ENCODE peak calls at places on chromosome 14, in six cellular contexts. One of them, this sample, is unnamed.

GRCh38 chr14:31208546-31209424 is 1.2 kb upstream of the HECTD1 start:
- DNase-seq in GM12878: no peak
- DNase-seq in spleen: no peak
- DNase-seq in upper lobe of left lung: no peak
- DNase-seq in transverse colon: peak; percentile 11
- DNase-seq in breast epithelium: no peak
- DNase-seq in this sample: no peak

GRCh38 chr14:78340250-78340649 is 170.1 kb downstream of the NRXN3 start:
- DNase-seq in GM12878: no peak
- DNase-seq in transverse colon: no peak
- DNase-seq in breast epithelium: no peak
- DNase-seq in upper lobe of left lung: no peak
- DNase-seq in spleen: no peak
- DNase-seq in this sample: no peak

GRCh38 chr14:29028973-29029582 is 262.5 kb downstream of the FOXG1 start:
- DNase-seq in transverse colon: no peak
- DNase-seq in breast epithelium: no peak
- DNase-seq in upper lobe of left lung: no peak
- DNase-seq in spleen: no peak
- DNase-seq in GM12878: no peak
- DNase-seq in this sample: no peak

GRCh38 chr14:24179294-24179960 is 7.5 kb downstream of the REC8 start:
- DNase-seq in spleen: peak; percentile 56
- DNase-seq in breast epithelium: no peak
- DNase-seq in transverse colon: no peak
- DNase-seq in upper lobe of left lung: no peak
- DNase-seq in GM12878: no peak
- DNase-seq in this sample: peak; percentile 49

GRCh38 chr14:29937116-29937515 is 9.5 kb upstream of the PRKD1 start:
- DNase-seq in transverse colon: no peak
- DNase-seq in spleen: no peak
- DNase-seq in upper lobe of left lung: no peak
- DNase-seq in breast epithelium: no peak
- DNase-seq in GM12878: no peak
- DNase-seq in this sample: no peak

GRCh38 chr14:101335061-101335661 is 226.1 kb upstream of the DIO3 start:
- DNase-seq in breast epithelium: no peak
- DNase-seq in upper lobe of left lung: no peak
- DNase-seq in GM12878: no peak
- DNase-seq in transverse colon: no peak
- DNase-seq in spleen: no peak
- DNase-seq in this sample: peak; percentile 67

GRCh38 chr14:67680121-67680602 is 5.7 kb upstream of the VTI1B start:
- DNase-seq in transverse colon: no peak
- DNase-seq in spleen: no peak
- DNase-seq in breast epithelium: no peak
- DNase-seq in GM12878: peak; percentile 90
- DNase-seq in upper lobe of left lung: no peak
- DNase-seq in this sample: no peak

GRCh38 chr14:53217283-53217994 is 64.3 kb upstream of the DDHD1 start:
- DNase-seq in spleen: peak; percentile 93
- DNase-seq in breast epithelium: peak; percentile 71
- DNase-seq in upper lobe of left lung: peak; percentile 89
- DNase-seq in GM12878: peak; percentile 28
- DNase-seq in transverse colon: peak; percentile 77
- DNase-seq in this sample: peak; percentile 85

GRCh38 chr14:34301107-34301734 is 160.8 kb downstream of the SPTSSA start:
- DNase-seq in breast epithelium: no peak
- DNase-seq in transverse colon: no peak
- DNase-seq in upper lobe of left lung: no peak
- DNase-seq in spleen: no peak
- DNase-seq in GM12878: peak; percentile 7
- DNase-seq in this sample: no peak

GRCh38 chr14:69519701-69520100 is 35.2 kb downstream of the PLEKHD1 start:
- DNase-seq in breast epithelium: no peak
- DNase-seq in GM12878: no peak
- DNase-seq in upper lobe of left lung: peak; percentile 11
- DNase-seq in spleen: no peak
- DNase-seq in transverse colon: no peak
- DNase-seq in this sample: no peak

GRCh38 chr14:39217214-39217879 is 16.4 kb upstream of the MIA2 start:
- DNase-seq in GM12878: no peak
- DNase-seq in breast epithelium: no peak
- DNase-seq in transverse colon: no peak
- DNase-seq in spleen: no peak
- DNase-seq in upper lobe of left lung: no peak
- DNase-seq in this sample: no peak

GRCh38 chr14:61343471-61343870 is 22.1 kb downstream of the PRKCH start:
- DNase-seq in spleen: no peak
- DNase-seq in transverse colon: no peak
- DNase-seq in breast epithelium: no peak
- DNase-seq in upper lobe of left lung: no peak
- DNase-seq in GM12878: no peak
- DNase-seq in this sample: no peak

GRCh38 chr14:78519863-78520262 is 349.7 kb downstream of the NRXN3 start:
- DNase-seq in spleen: no peak
- DNase-seq in transverse colon: peak; percentile 8
- DNase-seq in breast epithelium: no peak
- DNase-seq in GM12878: no peak
- DNase-seq in upper lobe of left lung: no peak
- DNase-seq in this sample: no peak

GRCh38 chr14:70697681-70698080 is 56.0 kb downstream of the TTC9 start:
- DNase-seq in GM12878: no peak
- DNase-seq in breast epithelium: no peak
- DNase-seq in spleen: no peak
- DNase-seq in upper lobe of left lung: no peak
- DNase-seq in transverse colon: no peak
- DNase-seq in this sample: no peak

GRCh38 chr14:69637503-69638030 is 26.2 kb downstream of the SUSD6 start:
- DNase-seq in GM12878: no peak
- DNase-seq in upper lobe of left lung: no peak
- DNase-seq in breast epithelium: no peak
- DNase-seq in spleen: peak; percentile 79
- DNase-seq in transverse colon: peak; percentile 82
- DNase-seq in this sample: peak; percentile 80

GRCh38 chr14:64091217-64091616 is 203.0 kb downstream of the ESR2 start:
- DNase-seq in upper lobe of left lung: no peak
- DNase-seq in GM12878: no peak
- DNase-seq in spleen: no peak
- DNase-seq in transverse colon: no peak
- DNase-seq in breast epithelium: no peak
- DNase-seq in this sample: no peak

GRCh38 chr14:54555651-54556050 is 11.3 kb upstream of the SAMD4A start:
- DNase-seq in transverse colon: no peak
- DNase-seq in breast epithelium: no peak
- DNase-seq in GM12878: no peak
- DNase-seq in upper lobe of left lung: no peak
- DNase-seq in spleen: no peak
- DNase-seq in this sample: no peak

GRCh38 chr14:103839569-103839968 is 7.8 kb downstream of the PPP1R13B start:
- DNase-seq in breast epithelium: no peak
- DNase-seq in upper lobe of left lung: no peak
- DNase-seq in spleen: peak; percentile 16
- DNase-seq in transverse colon: no peak
- DNase-seq in GM12878: no peak
- DNase-seq in this sample: no peak

GRCh38 chr14:79967001-79967400 is 244.3 kb downstream of the DIO2 start:
- DNase-seq in transverse colon: no peak
- DNase-seq in spleen: no peak
- DNase-seq in upper lobe of left lung: no peak
- DNase-seq in GM12878: no peak
- DNase-seq in breast epithelium: no peak
- DNase-seq in this sample: no peak

GRCh38 chr14:105346880-105347586 is 32.5 kb downstream of the PACS2 start:
- DNase-seq in GM12878: no peak
- DNase-seq in transverse colon: no peak
- DNase-seq in breast epithelium: no peak
- DNase-seq in spleen: no peak
- DNase-seq in upper lobe of left lung: no peak
- DNase-seq in this sample: no peak

GRCh38 chr14:93748208-93749080 is 39.8 kb downstream of the PRIMA1 start:
- DNase-seq in spleen: no peak
- DNase-seq in upper lobe of left lung: no peak
- DNase-seq in breast epithelium: no peak
- DNase-seq in transverse colon: no peak
- DNase-seq in GM12878: no peak
- DNase-seq in this sample: no peak

GRCh38 chr14:32720927-32721326 is 217.8 kb upstream of the NPAS3 start:
- DNase-seq in transverse colon: no peak
- DNase-seq in breast epithelium: no peak
- DNase-seq in GM12878: no peak
- DNase-seq in upper lobe of left lung: no peak
- DNase-seq in spleen: no peak
- DNase-seq in this sample: no peak

GRCh38 chr14:65632487-65632886 is 220.0 kb downstream of the FUT8 start:
- DNase-seq in GM12878: no peak
- DNase-seq in breast epithelium: no peak
- DNase-seq in transverse colon: no peak
- DNase-seq in upper lobe of left lung: no peak
- DNase-seq in spleen: no peak
- DNase-seq in this sample: no peak

GRCh38 chr14:65628664-65629063 is 216.1 kb downstream of the FUT8 start:
- DNase-seq in upper lobe of left lung: no peak
- DNase-seq in spleen: no peak
- DNase-seq in GM12878: no peak
- DNase-seq in breast epithelium: no peak
- DNase-seq in transverse colon: no peak
- DNase-seq in this sample: no peak

GRCh38 chr14:65627315-65627714 is 214.8 kb downstream of the FUT8 start:
- DNase-seq in GM12878: no peak
- DNase-seq in upper lobe of left lung: peak; percentile 27
- DNase-seq in transverse colon: no peak
- DNase-seq in spleen: no peak
- DNase-seq in breast epithelium: no peak
- DNase-seq in this sample: no peak

GRCh38 chr14:65631040-65631439 is 218.5 kb downstream of the FUT8 start:
- DNase-seq in breast epithelium: no peak
- DNase-seq in upper lobe of left lung: no peak
- DNase-seq in GM12878: peak; percentile 13
- DNase-seq in transverse colon: no peak
- DNase-seq in spleen: no peak
- DNase-seq in this sample: no peak
- TF ChIP-seq POLR2A in breast epithelium: no peak
- TF ChIP-seq POLR2A in upper lobe of left lung: no peak
- TF ChIP-seq POLR2A in GM12878: no peak
- TF ChIP-seq POLR2A in transverse colon: no peak
- TF ChIP-seq POLR2A in spleen: no peak
- TF ChIP-seq POLR2A in this sample: no peak

DNA sequence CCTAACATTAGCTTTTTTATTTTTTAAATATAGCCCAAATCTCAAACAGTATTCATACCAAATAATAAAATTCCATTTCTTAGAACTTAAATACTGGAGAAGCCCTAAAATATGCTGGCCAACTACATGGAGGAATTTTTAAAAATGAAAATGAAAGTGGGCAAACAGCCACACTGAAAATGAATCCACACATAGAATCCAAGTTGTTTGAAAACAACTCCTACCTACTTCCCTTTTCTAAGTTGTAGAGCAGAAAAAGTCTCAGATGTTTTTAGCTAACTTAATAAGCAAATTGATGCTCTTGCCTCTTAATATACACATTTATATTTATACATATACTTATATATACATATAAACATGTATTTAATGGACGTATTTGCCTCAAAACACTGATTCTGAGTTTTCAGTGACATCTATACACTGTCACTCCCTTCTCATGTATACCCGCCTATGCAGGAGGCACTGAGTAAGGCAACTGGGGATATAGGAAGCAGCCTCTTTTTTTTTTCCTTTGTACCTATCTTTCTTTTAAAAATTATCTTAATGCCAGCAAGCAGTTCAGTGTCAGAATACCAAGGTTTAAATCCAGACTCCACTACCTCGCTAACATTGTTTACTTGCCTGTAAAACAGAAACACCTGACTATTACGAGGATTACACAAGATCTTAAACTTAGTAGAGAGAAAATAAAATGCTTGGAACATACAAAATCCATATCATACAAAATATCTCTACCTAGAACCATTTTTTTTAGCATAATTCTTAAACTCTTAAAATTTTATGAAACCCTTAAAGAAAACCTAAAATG is 13.3 kb downstream of the DICER1 start:
- DNase-seq in spleen: no peak
- DNase-seq in transverse colon: no peak
- DNase-seq in GM12878: no peak
- DNase-seq in breast epithelium: no peak
- DNase-seq in upper lobe of left lung: no peak
- DNase-seq in this sample: no peak
- H3K27ac ChIP-seq in spleen: peak overlapping the region; percentile 79
- H3K27ac ChIP-seq in transverse colon: peak overlapping the region; percentile 45
- H3K27ac ChIP-seq in GM12878: peak overlapping the region; percentile 15
- H3K27ac ChIP-seq in breast epithelium: peak overlapping the region; percentile 70
- H3K27ac ChIP-seq in upper lobe of left lung: peak overlapping the region; percentile 53
- H3K27ac ChIP-seq in this sample: peak overlapping the region; percentile 50

GRCh38 chr14:60311417-60311816 is 62.4 kb downstream of the PPM1A start:
- DNase-seq in spleen: no peak
- DNase-seq in breast epithelium: no peak
- DNase-seq in upper lobe of left lung: no peak
- DNase-seq in GM12878: no peak
- DNase-seq in transverse colon: no peak
- DNase-seq in this sample: no peak

GRCh38 chr14:60315591-60315990 is 66.6 kb downstream of the PPM1A start:
- DNase-seq in transverse colon: no peak
- DNase-seq in GM12878: no peak
- DNase-seq in spleen: no peak
- DNase-seq in upper lobe of left lung: no peak
- DNase-seq in breast epithelium: no peak
- DNase-seq in this sample: no peak

GRCh38 chr14:60310086-60310684 is 61.2 kb downstream of the PPM1A start:
- DNase-seq in transverse colon: no peak
- DNase-seq in GM12878: no peak
- DNase-seq in breast epithelium: no peak
- DNase-seq in spleen: no peak
- DNase-seq in upper lobe of left lung: no peak
- DNase-seq in this sample: no peak

GRCh38 chr14:60315181-60315580 is 66.2 kb downstream of the PPM1A start:
- DNase-seq in GM12878: no peak
- DNase-seq in breast epithelium: no peak
- DNase-seq in upper lobe of left lung: no peak
- DNase-seq in spleen: no peak
- DNase-seq in transverse colon: no peak
- DNase-seq in this sample: no peak

GRCh38 chr14:60313093-60313492 is 64.1 kb downstream of the PPM1A start:
- DNase-seq in spleen: no peak
- DNase-seq in breast epithelium: no peak
- DNase-seq in GM12878: no peak
- DNase-seq in transverse colon: no peak
- DNase-seq in upper lobe of left lung: no peak
- DNase-seq in this sample: no peak
- TF ChIP-seq POLR2AphosphoS5 in spleen: no peak
- TF ChIP-seq POLR2AphosphoS5 in breast epithelium: no peak
- TF ChIP-seq POLR2AphosphoS5 in GM12878: no peak
- TF ChIP-seq POLR2AphosphoS5 in transverse colon: no peak
- TF ChIP-seq POLR2AphosphoS5 in upper lobe of left lung: no peak
- TF ChIP-seq POLR2AphosphoS5 in this sample: no peak

GRCh38 chr14:21205678-21206581 is 50.1 kb upstream of the OR5AU1 start:
- DNase-seq in breast epithelium: no peak
- DNase-seq in transverse colon: no peak
- DNase-seq in GM12878: no peak
- DNase-seq in spleen: no peak
- DNase-seq in upper lobe of left lung: no peak
- DNase-seq in this sample: no peak
- TF ChIP-seq POLR2A in breast epithelium: no peak
- TF ChIP-seq POLR2A in transverse colon: no peak
- TF ChIP-seq POLR2A in GM12878: peak; percentile 40
- TF ChIP-seq POLR2A in spleen: no peak
- TF ChIP-seq POLR2A in upper lobe of left lung: no peak
- TF ChIP-seq POLR2A in this sample: no peak

This sample was measured in suprapubic skin.